ENCODE peak calls at places on chromosome X, in five cellular contexts. U is IMR-90, R is H9, O is neuronal stem cell, Z is mesendoderm. M is an unnamed sample.

GRCh38 chrX:4182010-4182806 is 468.8 kb upstream of the PRKX start:
- DNase-seq in U (no peak), R (peak), O (no peak), Z (peak), M (no peak)

GRCh38 chrX:115260330-115260729 is 26.4 kb upstream of the LRCH2 start:
- DNase-seq in U (peak), R (no peak), O (no peak), Z (no peak), M (peak)

GRCh38 chrX:115322375-115322774 is 32.9 kb downstream of the LUZP4 start:
- DNase-seq in U (no peak), R (no peak), O (no peak), Z (no peak), M (no peak)

GRCh38 chrX:46727445-46727844 is 31.5 kb downstream of the SLC9A7 start:
- DNase-seq in U (peak), R (no peak), O (no peak), Z (no peak), M (no peak)

GRCh38 chrX:135639066-135639815 is 74.2 kb upstream of the CT45A1 start:
- DNase-seq in U (no peak), R (no peak), O (no peak), Z (no peak), M (no peak)

GRCh38 chrX:76026292-76026691 is 146.6 kb upstream of the PBDC1 start:
- DNase-seq in U (no peak), R (no peak), O (no peak), Z (no peak), M (no peak)

GRCh38 chrX:87900320-87900908 is 382.8 kb downstream of the KLHL4 start:
- DNase-seq in U (no peak), R (no peak), O (no peak), Z (no peak), M (peak)

GRCh38 chrX:153966283-153966688 is 5.3 kb downstream of the HCFC1 start:
- DNase-seq in U (no peak), R (no peak), O (no peak), Z (no peak), M (no peak)

GRCh38 chrX:146456058-146456457 is 353.5 kb upstream of the CXorf51B start:
- DNase-seq in U (no peak), R (no peak), O (no peak), Z (peak), M (no peak)

GRCh38 chrX:48958635-48959094 is 1.3 kb upstream of the OTUD5 start:
- DNase-seq in U (peak), R (no peak), O (no peak), Z (no peak), M (peak)

GRCh38 chrX:400258-400657 is 13.6 kb upstream of the PPP2R3B start:
- DNase-seq in U (no peak), R (no peak), O (no peak), Z (no peak), M (no peak)

GRCh38 chrX:15617111-15617510 is 16.4 kb upstream of the ACE2 start:
- DNase-seq in U (no peak), R (no peak), O (no peak), Z (no peak), M (no peak)

GRCh38 chrX:19344207-19344534 is 444 bp downstream of the PDHA1 start:
- DNase-seq in U (no peak), R (no peak), O (no peak), Z (no peak), M (no peak)

GRCh38 chrX:111352424-111352823 is 59.6 kb downstream of the DCX start:
- DNase-seq in U (no peak), R (no peak), O (no peak), Z (no peak), M (peak)

GRCh38 chrX:49879656-49880277 is 483 bp downstream of the USP27X start:
- DNase-seq in U (peak), R (no peak), O (no peak), Z (peak), M (peak)

GRCh38 chrX:100410083-100410590 is at the start of gene PCDH19:
- DNase-seq in U (peak), R (peak), O (no peak), Z (peak), M (peak)

GRCh38 chrX:34483980-34484379 is 173.1 kb downstream of the TMEM47 start:
- DNase-seq in U (no peak), R (no peak), O (no peak), Z (no peak), M (no peak)
- H2BK5ac ChIP-seq in U (no peak), R (no peak), O (no peak), Z (no peak), M (no peak)

GRCh38 chrX:41084044-41084359 is 1.2 kb upstream of the USP9X start:
- DNase-seq in U (no peak), R (no peak), O (no peak), Z (no peak), M (no peak)

GRCh38 chrX:41084360-41085104 is 713 bp upstream of the USP9X start:
- DNase-seq in U (peak), R (peak), O (peak), Z (peak), M (peak)

GRCh38 chrX:41085883-41086626 is 810 bp downstream of the USP9X start:
- DNase-seq in U (peak), R (no peak), O (no peak), Z (peak), M (peak)

GRCh38 chrX:41086627-41086932 is 1.3 kb downstream of the USP9X start:
- DNase-seq in U (no peak), R (no peak), O (no peak), Z (no peak), M (no peak)

GRCh38 chrX:41085105-41085882 is at the start of gene USP9X:
- DNase-seq in U (peak), R (peak), O (peak), Z (peak), M (peak)
- H2BK5ac ChIP-seq in U (peak), R (peak), O (peak), Z (peak), M (peak)

DNA sequence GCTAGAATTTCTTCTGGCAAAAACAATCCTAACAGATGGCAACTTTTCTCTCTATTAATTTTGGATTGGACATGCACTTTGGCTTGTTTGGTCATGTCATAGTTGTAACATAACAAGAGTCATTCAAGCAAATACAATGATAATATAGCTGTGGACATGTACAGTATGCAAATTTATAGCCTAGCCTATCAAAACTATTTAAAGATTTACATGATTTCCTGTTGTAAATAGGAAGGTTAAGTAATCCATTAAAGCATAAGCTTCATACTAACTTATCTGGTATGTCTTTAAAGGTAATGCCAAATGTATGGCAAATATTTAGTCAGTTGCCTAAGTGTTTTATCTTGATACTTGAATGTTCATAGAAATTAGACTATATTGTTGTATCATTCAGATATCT is 45.3 kb downstream of the RPA4 start:
- DNase-seq in U (no peak), R (no peak), O (no peak), Z (no peak), M (no peak)
- H2BK5ac ChIP-seq in U (no peak), R (no peak), O (no peak), Z (no peak), M (no peak)

DNA sequence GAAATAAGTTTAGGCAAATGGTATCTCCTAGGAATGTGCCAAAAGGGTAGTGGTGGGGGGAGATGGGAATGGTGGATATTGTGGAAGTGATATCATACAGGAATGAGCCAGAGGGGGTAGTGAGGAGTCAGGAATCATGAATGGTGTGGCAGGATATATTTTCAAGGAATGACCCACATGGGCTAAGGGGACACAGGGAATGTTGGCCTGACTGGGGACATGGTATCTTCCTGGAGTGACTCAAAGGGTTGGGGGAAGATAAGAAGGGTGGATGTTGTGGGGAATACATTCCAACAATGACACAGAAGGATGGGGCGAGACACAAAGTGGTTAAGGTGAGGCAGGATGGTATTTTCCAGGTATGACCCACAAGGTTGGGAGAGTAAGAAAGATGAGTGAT is 60.6 kb downstream of the MAOA start:
- DNase-seq in U (no peak), R (no peak), O (no peak), Z (no peak), M (no peak)
- H2BK5ac ChIP-seq in U (no peak), R (no peak), O (no peak), Z (no peak), M (no peak)

GRCh38 chrX:20363003-20363674 is 96.4 kb upstream of the RPS6KA3 start:
- DNase-seq in U (peak), R (no peak), O (no peak), Z (no peak), M (no peak)

GRCh38 chrX:20364238-20364637 is 97.5 kb upstream of the RPS6KA3 start:
- DNase-seq in U (no peak), R (no peak), O (no peak), Z (no peak), M (no peak)

GRCh38 chrX:20362268-20363002 is 95.7 kb upstream of the RPS6KA3 start:
- DNase-seq in U (peak), R (no peak), O (no peak), Z (peak), M (peak)

GRCh38 chrX:20361890-20362262 is 95.2 kb upstream of the RPS6KA3 start:
- DNase-seq in U (peak), R (no peak), O (no peak), Z (peak), M (peak)

GRCh38 chrX:20361081-20361889 is 94.6 kb upstream of the RPS6KA3 start:
- DNase-seq in U (peak), R (no peak), O (no peak), Z (peak), M (peak)
- H2BK5ac ChIP-seq in U (peak), R (no peak), O (no peak), Z (no peak), M (no peak)

M was measured in mesenchymal stem cell.